ENCODE peak calls at places on chromosomes 7 and 10, in four cellular contexts. G is thyroid gland, Q is left ventricle myocardium inferior, D is body of pancreas. R is an unnamed sample. For H3K4me1, the result is how much of the 10 kb centered on the place peaks cover.

GRCh38 chr7:51249187-51249945 is 67.2 kb downstream of the COBL start:
- DNase-seq in G (no peak), Q (no peak), D (no peak), R (no peak)

GRCh38 chr7:30564243-30564892 is 30.3 kb upstream of the GARS1 start:
- DNase-seq in D (peak), G (peak), Q (peak), R (peak)

GRCh38 chr7:116258734-116259133 is 48.4 kb downstream of the TES start:
- DNase-seq in D (peak), G (peak), Q (no peak), R (peak)

GRCh38 chr10:48811917-48812316 is 127.2 kb downstream of the WDFY4 start:
- DNase-seq in G (no peak), Q (no peak), D (no peak), R (no peak)

GRCh38 chr10:113493943-113494342 is 58.9 kb upstream of the HABP2 start:
- DNase-seq in Q (no peak), G (no peak), D (no peak), R (no peak)

GRCh38 chr10:102646610-102647432 is 2.5 kb downstream of the TRIM8 start:
- DNase-seq in Q (no peak), D (peak), G (peak), R (peak)

GRCh38 chr10:49135575-49136313 is 1.9 kb upstream of the FAM170B start:
- DNase-seq in G (peak), Q (no peak), D (no peak), R (no peak)

GRCh38 chr10:3525832-3526449 is 259.1 kb downstream of the KLF6 start:
- DNase-seq in D (peak), Q (peak), G (no peak), R (no peak)

GRCh38 chr10:31749981-31750850 is 178.4 kb downstream of the ARHGAP12 start:
- DNase-seq in G (peak), Q (peak), D (peak), R (peak)

GRCh38 chr10:115051216-115051615 is 41.9 kb upstream of the ATRNL1 start:
- DNase-seq in G (no peak), D (no peak), Q (no peak), R (no peak)

GRCh38 chr10:62818426-62819011 is 2.4 kb upstream of the EGR2 start:
- DNase-seq in D (peak), G (peak), Q (no peak), R (no peak)

GRCh38 chr10:61974611-61975010 is 73.1 kb downstream of the ARID5B start:
- DNase-seq in G (peak), D (peak), Q (peak), R (peak)

DNA sequence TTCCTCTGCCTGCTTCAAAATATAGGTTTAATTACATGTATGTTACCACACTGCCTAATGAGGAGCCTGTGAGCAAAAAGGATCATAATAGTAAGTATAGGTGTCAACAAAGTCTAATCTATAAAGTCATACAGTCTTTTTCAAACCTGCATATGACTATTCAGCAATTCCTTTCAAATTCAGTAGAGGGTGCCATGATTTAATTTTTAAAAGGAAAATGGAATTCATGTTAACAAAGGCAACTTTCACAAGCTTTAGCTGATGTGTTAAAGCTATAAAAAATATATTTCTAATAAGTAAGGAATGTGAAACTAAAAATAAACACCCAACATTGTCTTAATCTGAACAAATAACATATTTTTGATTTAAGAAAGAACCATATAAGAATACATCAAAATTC is 52.1 kb downstream of the MPP7 start:
- DNase-seq in Q (no peak), D (no peak), G (no peak), R (peak)
- TF ChIP-seq CTCF in Q (peak), D (peak), G (peak), R (peak)

GRCh38 chr7:137882261-137882668 is 35.5 kb upstream of the DGKI start:
- DNase-seq in G (no peak), D (no peak), Q (no peak), R (peak)
- H3K4me1 ChIP-seq in G (under half), D (under half), Q (under half), R (under half)

DNA sequence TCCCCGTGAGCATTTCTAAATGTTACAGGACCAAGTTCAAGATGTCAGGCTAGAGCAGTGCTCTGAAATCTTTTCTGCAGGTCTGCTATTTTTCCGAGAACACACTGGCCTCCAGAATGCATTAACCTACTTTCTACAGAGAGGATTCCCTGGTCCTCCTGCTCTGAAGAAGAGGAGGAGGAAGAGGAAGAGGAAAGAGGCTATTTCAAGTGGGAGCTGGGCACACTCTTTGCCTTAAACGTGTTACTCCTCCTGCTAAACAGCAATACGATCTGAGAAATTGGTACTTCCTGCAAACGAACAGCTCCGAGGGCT is 157.4 kb downstream of the FRMD4A start:
- DNase-seq in D (peak), G (no peak), Q (no peak), R (no peak)
- H3K4me3 ChIP-seq in D (peak), G (peak), Q (peak), R (peak)

GRCh38 chr10:103881420-103882284 is 26.3 kb upstream of the SH3PXD2A start:
- DNase-seq in G (no peak), D (no peak), Q (peak), R (peak)
- TF ChIP-seq CTCF in G (no peak), D (no peak), Q (no peak), R (no peak)

GRCh38 chr7:92723978-92724377 is 112.4 kb downstream of the CDK6 start:
- DNase-seq in Q (no peak), G (no peak), D (no peak), R (no peak)

GRCh38 chr7:92727755-92728154 is 108.6 kb downstream of the CDK6 start:
- DNase-seq in Q (no peak), G (no peak), D (no peak), R (no peak)

GRCh38 chr7:92723205-92723604 is 113.2 kb downstream of the CDK6 start:
- DNase-seq in D (no peak), Q (no peak), G (no peak), R (no peak)

GRCh38 chr7:92722541-92722940 is 113.8 kb downstream of the CDK6 start:
- DNase-seq in Q (no peak), D (no peak), G (no peak), R (no peak)

GRCh38 chr7:92725161-92725925 is 111.0 kb downstream of the CDK6 start:
- DNase-seq in G (no peak), D (no peak), Q (no peak), R (no peak)
- H3K4me1 ChIP-seq in G (under half), D (under half), Q (half or more), R (under half)